ENCODE peak calls at places on chromosome 9, in nine cellular contexts. X is Calu3; M is RPMI7951; D is head of caudate nucleus; V is T-cell; F is cardiac fibroblast; C is left cardiac atrium; H is activated T-cell treated with anti-CD3 and anti-CD28 coated beads, Interleukin-2, amount 50 U/mL, for 1 hour; T is GM23248. U is an unnamed sample.
A peak's percentile ranks its signal among the peaks of the same experiment; 100 is the strongest.

GRCh38 chr9:15349892-15350761 is 43.1 kb upstream of the TTC39B start:
- DNase-seq in D (no peak), M (peak; percentile 45), V (no peak), C (peak; percentile 22), F (peak; percentile 28), T (peak; percentile 50), H (no peak), X (peak; percentile 29), U (peak; percentile 33)

GRCh38 chr9:6187272-6187671 is 28.3 kb upstream of the IL33 start:
- DNase-seq in M (no peak), X (no peak), H (no peak), T (no peak), V (no peak), C (no peak), D (no peak), F (no peak), U (no peak)

GRCh38 chr9:129465834-129466535 is 154.9 kb downstream of the C9orf50 start:
- DNase-seq in T (peak; percentile 52), V (no peak), D (no peak), C (no peak), X (no peak), M (no peak), F (no peak), H (no peak), U (no peak)

GRCh38 chr9:70113403-70114022 is 69.9 kb downstream of the MAMDC2 start:
- DNase-seq in V (no peak), C (peak; percentile 68), T (peak; percentile 80), F (peak; percentile 77), M (peak; percentile 62), D (peak; percentile 79), H (no peak), X (peak; percentile 63), U (peak; percentile 78)

GRCh38 chr9:14994738-14995137 is 84.5 kb upstream of the FREM1 start:
- DNase-seq in C (no peak), T (no peak), M (no peak), X (no peak), F (no peak), D (no peak), V (no peak), H (no peak), U (no peak)

GRCh38 chr9:137007060-137007815 is 10.9 kb upstream of the CLIC3 start:
- DNase-seq in D (no peak), X (no peak), V (no peak), T (no peak), H (no peak), M (no peak), F (no peak), C (no peak), U (no peak)

GRCh38 chr9:113178087-113178486 is 27.3 kb downstream of the SLC31A2 start:
- DNase-seq in M (peak; percentile 61), H (no peak), F (peak; percentile 55), X (no peak), T (peak; percentile 63), C (no peak), V (no peak), D (no peak), U (peak; percentile 56)

GRCh38 chr9:85158512-85158911 is 489.0 kb downstream of the NTRK2 start:
- DNase-seq in T (no peak), F (no peak), H (no peak), X (peak; percentile 2), M (no peak), V (no peak), D (no peak), C (no peak), U (no peak)

GRCh38 chr9:78026416-78026815 is 5.2 kb downstream of the GNAQ start:
- DNase-seq in V (no peak), M (peak; percentile 23), C (no peak), T (peak; percentile 50), D (no peak), F (no peak), H (no peak), X (no peak), U (no peak)

GRCh38 chr9:29741169-29741568 is 2167.9 kb upstream of the C9orf72 start:
- DNase-seq in C (no peak), V (no peak), H (no peak), D (no peak), F (no peak), T (no peak), M (no peak), X (no peak), U (no peak)

GRCh38 chr9:123135458-123135857 is 102.0 kb downstream of the GPR21 start:
- DNase-seq in X (no peak), F (no peak), V (no peak), T (no peak), D (no peak), H (no peak), M (no peak), C (no peak), U (no peak)

GRCh38 chr9:128245293-128246151 is 30.3 kb downstream of the GOLGA2 start:
- DNase-seq in M (peak; percentile 84), D (no peak), H (no peak), T (peak; percentile 88), X (no peak), F (peak; percentile 70), C (peak; percentile 70), V (no peak), U (peak; percentile 68)

GRCh38 chr9:89999534-90000370 is 394.9 kb downstream of the GADD45G start:
- DNase-seq in V (no peak), C (peak; percentile 71), H (peak; percentile 26), F (peak; percentile 50), M (peak; percentile 1), D (peak; percentile 62), T (peak; percentile 65), X (peak; percentile 15), U (peak; percentile 31)

GRCh38 chr9:133619791-133620190 is 10.6 kb upstream of the FAM163B start:
- DNase-seq in M (no peak), X (no peak), H (peak; percentile 63), T (no peak), F (no peak), D (peak; percentile 57), V (peak; percentile 42), C (no peak), U (no peak)

GRCh38 chr9:109120204-109120789 is 550 bp upstream of the TMEM245 start:
- DNase-seq in V (no peak), C (no peak), D (no peak), X (no peak), H (no peak), T (no peak), M (peak; percentile 38), F (no peak), U (no peak)

GRCh38 chr9:113381909-113382411 is 5.2 kb upstream of the HDHD3 start:
- DNase-seq in H (no peak), X (peak; percentile 72), T (no peak), M (no peak), F (no peak), D (no peak), V (no peak), C (no peak), U (no peak)